ENCODE peak calls at places on chromosomes 3 and 15, in seven cellular contexts. One of them, this sample, is unnamed.

GRCh38 chr3:117439812-117440211 is 730.2 kb downstream of the TUSC7 start:
- DNase-seq in breast epithelium: no peak
- DNase-seq in Peyer's patch: no peak
- DNase-seq in endothelial cell of umbilical vein: no peak
- DNase-seq in esophagus squamous epithelium: no peak
- DNase-seq in A549: peak; percentile 24
- DNase-seq in HepG2: peak; percentile 13
- DNase-seq in this sample: no peak

GRCh38 chr15:92163641-92164040 is 230.0 kb upstream of the ST8SIA2 start:
- DNase-seq in breast epithelium: no peak
- DNase-seq in Peyer's patch: no peak
- DNase-seq in endothelial cell of umbilical vein: no peak
- DNase-seq in esophagus squamous epithelium: no peak
- DNase-seq in A549: no peak
- DNase-seq in HepG2: no peak
- DNase-seq in this sample: no peak

GRCh38 chr3:128946411-128946810 is 47.5 kb downstream of the CFAP92 start:
- DNase-seq in breast epithelium: no peak
- DNase-seq in Peyer's patch: no peak
- DNase-seq in endothelial cell of umbilical vein: no peak
- DNase-seq in esophagus squamous epithelium: no peak
- DNase-seq in A549: no peak
- DNase-seq in HepG2: no peak
- DNase-seq in this sample: no peak

GRCh38 chr3:182000454-182000853 is 288.7 kb downstream of the SOX2 start:
- DNase-seq in breast epithelium: no peak
- DNase-seq in Peyer's patch: no peak
- DNase-seq in endothelial cell of umbilical vein: no peak
- DNase-seq in esophagus squamous epithelium: no peak
- DNase-seq in A549: no peak
- DNase-seq in HepG2: no peak
- DNase-seq in this sample: no peak

GRCh38 chr3:11602886-11603285 is 40.8 kb downstream of the VGLL4 start:
- DNase-seq in breast epithelium: no peak
- DNase-seq in Peyer's patch: no peak
- DNase-seq in endothelial cell of umbilical vein: no peak
- DNase-seq in esophagus squamous epithelium: no peak
- DNase-seq in A549: no peak
- DNase-seq in HepG2: no peak
- DNase-seq in this sample: no peak

GRCh38 chr15:39079296-39079834 is 501.5 kb upstream of the THBS1 start:
- DNase-seq in breast epithelium: no peak
- DNase-seq in Peyer's patch: no peak
- DNase-seq in endothelial cell of umbilical vein: peak; percentile 63
- DNase-seq in esophagus squamous epithelium: no peak
- DNase-seq in A549: peak; percentile 82
- DNase-seq in HepG2: no peak
- DNase-seq in this sample: no peak

GRCh38 chr15:34259557-34259956 is 34.7 kb downstream of the EMC4 start:
- DNase-seq in breast epithelium: no peak
- DNase-seq in Peyer's patch: no peak
- DNase-seq in endothelial cell of umbilical vein: no peak
- DNase-seq in esophagus squamous epithelium: no peak
- DNase-seq in A549: no peak
- DNase-seq in HepG2: no peak
- DNase-seq in this sample: peak; percentile 47

GRCh38 chr3:11580645-11581044 is 63.1 kb downstream of the VGLL4 start:
- DNase-seq in breast epithelium: no peak
- DNase-seq in Peyer's patch: no peak
- DNase-seq in endothelial cell of umbilical vein: no peak
- DNase-seq in esophagus squamous epithelium: no peak
- DNase-seq in A549: no peak
- DNase-seq in HepG2: no peak
- DNase-seq in this sample: no peak

GRCh38 chr15:25716414-25717102 is 146.6 kb downstream of the ATP10A start:
- DNase-seq in breast epithelium: no peak
- DNase-seq in Peyer's patch: no peak
- DNase-seq in endothelial cell of umbilical vein: no peak
- DNase-seq in esophagus squamous epithelium: no peak
- DNase-seq in A549: no peak
- DNase-seq in HepG2: no peak
- DNase-seq in this sample: no peak

GRCh38 chr3:60070366-60070765 is 1020.5 kb upstream of the CFAP20DC start:
- DNase-seq in breast epithelium: no peak
- DNase-seq in Peyer's patch: no peak
- DNase-seq in endothelial cell of umbilical vein: no peak
- DNase-seq in esophagus squamous epithelium: no peak
- DNase-seq in A549: no peak
- DNase-seq in HepG2: no peak
- DNase-seq in this sample: no peak

GRCh38 chr3:193134895-193135294 is 106.1 kb upstream of the PLAAT1 start:
- DNase-seq in breast epithelium: no peak
- DNase-seq in Peyer's patch: no peak
- DNase-seq in endothelial cell of umbilical vein: peak; percentile 49
- DNase-seq in esophagus squamous epithelium: no peak
- DNase-seq in A549: no peak
- DNase-seq in HepG2: no peak
- DNase-seq in this sample: no peak

GRCh38 chr3:60301142-60301541 is 950.1 kb downstream of the FHIT start:
- DNase-seq in breast epithelium: no peak
- DNase-seq in Peyer's patch: no peak
- DNase-seq in endothelial cell of umbilical vein: no peak
- DNase-seq in esophagus squamous epithelium: no peak
- DNase-seq in A549: no peak
- DNase-seq in HepG2: no peak
- DNase-seq in this sample: no peak

GRCh38 chr15:71612066-71612715 is 198.2 kb upstream of the NR2E3 start:
- DNase-seq in breast epithelium: no peak
- DNase-seq in Peyer's patch: no peak
- DNase-seq in endothelial cell of umbilical vein: no peak
- DNase-seq in esophagus squamous epithelium: no peak
- DNase-seq in A549: no peak
- DNase-seq in HepG2: no peak
- DNase-seq in this sample: no peak

GRCh38 chr15:95690631-95691340 is 639.7 kb upstream of the NR2F2 start:
- DNase-seq in breast epithelium: no peak
- DNase-seq in Peyer's patch: no peak
- DNase-seq in endothelial cell of umbilical vein: no peak
- DNase-seq in esophagus squamous epithelium: no peak
- DNase-seq in A549: no peak
- DNase-seq in HepG2: no peak
- DNase-seq in this sample: no peak

GRCh38 chr3:49719214-49719884 is at the start of gene AMIGO3:
- DNase-seq in breast epithelium: peak; percentile 93
- DNase-seq in Peyer's patch: peak; percentile 98
- DNase-seq in endothelial cell of umbilical vein: peak; percentile 93
- DNase-seq in esophagus squamous epithelium: peak; percentile 76
- DNase-seq in A549: peak; percentile 82
- DNase-seq in HepG2: no peak
- DNase-seq in this sample: peak; percentile 91

GRCh38 chr15:64193971-64194370 is 31.1 kb upstream of the PPIB start:
- DNase-seq in breast epithelium: no peak
- DNase-seq in Peyer's patch: no peak
- DNase-seq in endothelial cell of umbilical vein: no peak
- DNase-seq in esophagus squamous epithelium: no peak
- DNase-seq in A549: peak; percentile 22
- DNase-seq in HepG2: no peak
- DNase-seq in this sample: no peak

DNA sequence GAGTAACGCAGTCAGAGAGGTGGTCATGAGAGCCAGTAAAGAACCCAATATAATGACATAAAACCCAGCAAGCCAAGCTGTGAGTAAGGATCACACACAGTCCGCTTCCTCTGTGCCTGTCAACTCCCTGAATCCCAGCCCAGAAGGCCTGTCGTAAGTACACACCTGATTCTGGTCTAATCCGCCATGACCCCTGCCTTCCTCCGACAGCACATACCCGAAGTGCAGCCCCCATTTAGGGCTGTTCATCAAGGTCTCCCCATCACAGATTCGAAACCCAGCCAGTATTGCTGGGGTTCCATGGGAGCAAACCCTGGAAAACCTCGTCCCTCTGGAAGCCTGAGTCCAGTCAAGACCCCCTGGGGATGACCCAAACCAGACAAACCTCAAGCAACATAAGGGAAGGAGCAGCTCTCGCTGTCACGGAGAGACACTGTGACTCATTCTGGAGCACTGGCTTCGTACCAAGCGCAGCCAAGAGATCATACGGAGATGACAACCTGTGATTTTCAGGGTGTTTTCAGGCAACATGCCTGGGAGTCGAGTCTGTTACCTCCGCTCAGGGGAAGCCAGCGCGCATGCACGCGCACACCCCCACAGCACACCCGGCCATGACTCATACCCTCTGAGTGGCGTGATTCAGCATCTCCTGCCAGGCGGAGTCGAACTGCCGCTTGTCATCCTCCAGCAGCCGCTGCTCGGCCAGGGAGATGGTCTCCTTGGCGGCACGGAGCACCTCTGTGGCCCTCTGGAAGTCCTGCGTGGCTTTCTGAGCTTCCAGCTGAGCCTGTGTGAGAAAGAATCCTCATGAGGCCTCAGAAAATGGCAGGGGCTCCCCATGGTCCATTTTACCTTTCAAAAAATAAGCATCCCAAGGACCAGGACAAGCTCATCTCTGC is 63.0 kb downstream of the SH3BP5 start:
- DNase-seq in breast epithelium: peak; percentile 90
- DNase-seq in Peyer's patch: peak; percentile 76
- DNase-seq in endothelial cell of umbilical vein: peak; percentile 94
- DNase-seq in esophagus squamous epithelium: peak; percentile 54
- DNase-seq in A549: peak; percentile 94
- DNase-seq in HepG2: no peak
- DNase-seq in this sample: peak; percentile 90
- TF ChIP-seq POLR2A in breast epithelium: no peak
- TF ChIP-seq POLR2A in Peyer's patch: no peak
- TF ChIP-seq POLR2A in endothelial cell of umbilical vein: peak; percentile 48
- TF ChIP-seq POLR2A in esophagus squamous epithelium: no peak
- TF ChIP-seq POLR2A in A549: peak; percentile 27
- TF ChIP-seq POLR2A in HepG2: no peak
- TF ChIP-seq POLR2A in this sample: peak; percentile 64

GRCh38 chr15:99100245-99101173 is 4.4 kb upstream of the SYNM start:
- DNase-seq in breast epithelium: no peak
- DNase-seq in Peyer's patch: peak; percentile 24
- DNase-seq in endothelial cell of umbilical vein: peak; percentile 59
- DNase-seq in esophagus squamous epithelium: no peak
- DNase-seq in A549: peak; percentile 81
- DNase-seq in HepG2: peak; percentile 62
- DNase-seq in this sample: peak; percentile 44
- TF ChIP-seq POLR2A in breast epithelium: no peak
- TF ChIP-seq POLR2A in Peyer's patch: no peak
- TF ChIP-seq POLR2A in endothelial cell of umbilical vein: no peak
- TF ChIP-seq POLR2A in esophagus squamous epithelium: no peak
- TF ChIP-seq POLR2A in A549: no peak
- TF ChIP-seq POLR2A in HepG2: no peak
- TF ChIP-seq POLR2A in this sample: no peak

DNA sequence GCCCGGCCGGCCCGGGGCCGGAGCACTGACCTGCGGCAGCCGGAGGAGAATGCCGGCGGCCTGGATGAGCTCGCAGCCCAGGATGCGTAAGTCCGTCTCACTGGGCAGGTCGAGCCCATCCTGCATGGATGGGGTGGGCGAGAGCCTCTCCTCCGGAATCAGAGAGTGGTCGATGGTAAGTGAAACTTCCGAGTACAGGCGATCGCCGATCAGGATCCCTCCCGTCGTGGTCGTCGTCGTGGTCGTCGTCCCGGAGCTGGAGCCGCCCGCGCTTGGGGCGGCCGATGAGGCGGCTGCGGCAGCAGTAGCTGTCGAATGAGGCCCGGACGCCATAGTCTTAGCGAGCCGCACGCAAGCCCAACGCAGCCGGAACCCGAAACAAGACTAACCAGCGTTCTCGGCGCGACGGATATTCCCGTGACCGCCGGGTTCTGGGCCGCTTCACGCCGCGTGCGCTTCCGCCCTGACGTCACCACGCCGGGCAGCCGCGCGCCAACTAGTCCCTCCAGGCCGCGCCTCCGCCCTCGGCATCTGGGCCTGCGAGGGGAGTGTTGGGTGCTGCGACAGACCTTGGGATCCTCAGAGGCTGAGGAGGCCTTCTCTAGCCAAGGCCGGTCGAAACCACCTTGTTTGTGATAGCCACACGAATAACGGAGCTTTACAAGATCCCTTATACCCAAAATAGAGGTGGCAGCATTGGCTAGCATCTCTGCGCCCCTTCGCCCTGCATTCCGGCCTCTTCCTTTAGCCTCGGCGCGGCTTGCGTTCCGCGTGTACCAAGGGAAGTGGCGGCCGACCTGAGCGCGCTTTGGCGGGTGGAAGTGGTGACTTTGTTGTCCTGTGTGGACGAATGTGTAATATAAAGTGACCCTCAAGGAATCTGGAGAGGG is at the start of gene CCNL1:
- DNase-seq in breast epithelium: peak; percentile 95
- DNase-seq in Peyer's patch: peak; percentile 96
- DNase-seq in endothelial cell of umbilical vein: peak; percentile 96
- DNase-seq in esophagus squamous epithelium: peak; percentile 93
- DNase-seq in A549: peak; percentile 99
- DNase-seq in HepG2: peak; percentile 88
- DNase-seq in this sample: peak; percentile 99
- TF ChIP-seq POLR2A in breast epithelium: peak; percentile 99
- TF ChIP-seq POLR2A in Peyer's patch: peak; percentile 100
- TF ChIP-seq POLR2A in endothelial cell of umbilical vein: peak; percentile 98
- TF ChIP-seq POLR2A in esophagus squamous epithelium: no peak
- TF ChIP-seq POLR2A in A549: peak; percentile 95
- TF ChIP-seq POLR2A in HepG2: peak; percentile 99
- TF ChIP-seq POLR2A in this sample: peak; percentile 100

DNA sequence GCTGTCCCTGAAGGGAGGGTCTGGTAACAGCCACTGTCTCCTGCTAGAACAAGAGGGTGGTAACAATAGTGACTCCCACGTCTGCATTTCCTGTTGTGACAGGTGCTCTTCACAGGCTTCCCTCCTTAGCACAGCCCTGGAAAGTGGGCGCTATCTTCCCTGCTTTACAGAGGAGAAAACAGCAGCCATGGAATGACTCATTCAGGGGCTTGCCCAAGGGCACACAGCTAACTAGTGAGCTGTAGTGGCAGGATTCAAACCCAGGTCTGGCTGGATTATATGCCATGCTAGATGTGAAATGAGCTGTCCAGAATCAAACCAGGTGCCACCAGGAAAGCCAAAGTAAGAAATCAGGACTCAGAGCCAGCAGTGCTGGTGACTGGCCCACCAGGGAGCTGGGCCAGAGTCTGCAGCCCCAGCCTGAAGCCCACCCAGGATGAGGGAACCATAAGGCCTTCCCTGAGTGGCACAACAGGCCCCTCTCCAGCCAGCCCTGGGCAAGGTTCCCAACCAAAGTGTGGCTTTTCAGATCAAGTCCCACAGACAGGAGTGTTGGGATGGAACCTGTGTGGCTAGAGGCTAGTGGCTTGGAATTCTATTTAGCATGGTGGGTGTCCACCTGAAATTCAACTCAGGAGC is 102.4 kb downstream of the ETFA start:
- DNase-seq in breast epithelium: no peak
- DNase-seq in Peyer's patch: no peak
- DNase-seq in endothelial cell of umbilical vein: no peak
- DNase-seq in esophagus squamous epithelium: no peak
- DNase-seq in A549: no peak
- DNase-seq in HepG2: no peak
- DNase-seq in this sample: no peak
- TF ChIP-seq POLR2A in breast epithelium: no peak
- TF ChIP-seq POLR2A in Peyer's patch: no peak
- TF ChIP-seq POLR2A in endothelial cell of umbilical vein: no peak
- TF ChIP-seq POLR2A in esophagus squamous epithelium: no peak
- TF ChIP-seq POLR2A in A549: no peak
- TF ChIP-seq POLR2A in HepG2: no peak
- TF ChIP-seq POLR2A in this sample: no peak

GRCh38 chr3:127673191-127674098 is 693 bp downstream of the ABTB1 start:
- DNase-seq in breast epithelium: no peak
- DNase-seq in Peyer's patch: peak; percentile 57
- DNase-seq in endothelial cell of umbilical vein: peak; percentile 23
- DNase-seq in esophagus squamous epithelium: no peak
- DNase-seq in A549: peak; percentile 49
- DNase-seq in HepG2: no peak
- DNase-seq in this sample: peak; percentile 59
- TF ChIP-seq POLR2A in breast epithelium: no peak
- TF ChIP-seq POLR2A in Peyer's patch: no peak
- TF ChIP-seq POLR2A in endothelial cell of umbilical vein: no peak
- TF ChIP-seq POLR2A in esophagus squamous epithelium: no peak
- TF ChIP-seq POLR2A in A549: no peak
- TF ChIP-seq POLR2A in HepG2: no peak
- TF ChIP-seq POLR2A in this sample: no peak

This sample was measured in erythroblast.